ENCODE peak calls at places on chromosomes 2 and 18, in five cellular contexts. One of them, this sample, is unnamed.

GRCh38 chr2:160221391-160222276 is 21.6 kb upstream of the ITGB6 start:
- DNase-seq in A549: peak
- DNase-seq in IMR-90: peak
- DNase-seq in HFFc6: peak
- DNase-seq in brain microvascular endothelial cell: no peak
- DNase-seq in this sample: no peak

GRCh38 chr2:3493610-3493997 is 25.7 kb downstream of the ADI1 start:
- DNase-seq in A549: peak
- DNase-seq in IMR-90: peak
- DNase-seq in HFFc6: no peak
- DNase-seq in brain microvascular endothelial cell: peak
- DNase-seq in this sample: no peak

GRCh38 chr2:156666130-156666785 is 230.1 kb downstream of the GPD2 start:
- DNase-seq in A549: no peak
- DNase-seq in IMR-90: no peak
- DNase-seq in HFFc6: no peak
- DNase-seq in brain microvascular endothelial cell: no peak
- DNase-seq in this sample: no peak

GRCh38 chr2:239399404-239399999 is 1.3 kb downstream of the HDAC4 start:
- DNase-seq in A549: peak
- DNase-seq in IMR-90: peak
- DNase-seq in HFFc6: no peak
- DNase-seq in brain microvascular endothelial cell: no peak
- DNase-seq in this sample: no peak

GRCh38 chr18:4640349-4641012 is 185.4 kb upstream of the DLGAP1 start:
- DNase-seq in A549: no peak
- DNase-seq in IMR-90: no peak
- DNase-seq in HFFc6: no peak
- DNase-seq in brain microvascular endothelial cell: no peak
- DNase-seq in this sample: no peak

GRCh38 chr2:84970956-84971798 is at the start of gene KCMF1:
- DNase-seq in A549: peak
- DNase-seq in IMR-90: peak
- DNase-seq in HFFc6: peak
- DNase-seq in brain microvascular endothelial cell: no peak
- DNase-seq in this sample: peak

GRCh38 chr2:118292991-118293390 is 204.7 kb downstream of the INSIG2 start:
- DNase-seq in A549: no peak
- DNase-seq in IMR-90: no peak
- DNase-seq in HFFc6: no peak
- DNase-seq in brain microvascular endothelial cell: no peak
- DNase-seq in this sample: no peak

GRCh38 chr2:119702918-119703401 is 24.0 kb downstream of the TMEM177 start:
- DNase-seq in A549: peak
- DNase-seq in IMR-90: peak
- DNase-seq in HFFc6: peak
- DNase-seq in brain microvascular endothelial cell: peak
- DNase-seq in this sample: peak

GRCh38 chr2:170324640-170325046 is 146.7 kb downstream of the MYO3B start:
- DNase-seq in A549: peak
- DNase-seq in IMR-90: peak
- DNase-seq in HFFc6: peak
- DNase-seq in brain microvascular endothelial cell: peak
- DNase-seq in this sample: no peak

GRCh38 chr2:147108553-147108952 is 736.3 kb upstream of the ACVR2A start:
- DNase-seq in A549: no peak
- DNase-seq in IMR-90: no peak
- DNase-seq in HFFc6: no peak
- DNase-seq in brain microvascular endothelial cell: no peak
- DNase-seq in this sample: no peak

GRCh38 chr2:118190365-118190916 is 102.2 kb downstream of the INSIG2 start:
- DNase-seq in A549: no peak
- DNase-seq in IMR-90: no peak
- DNase-seq in HFFc6: no peak
- DNase-seq in brain microvascular endothelial cell: no peak
- DNase-seq in this sample: no peak

GRCh38 chr2:100730290-100730868 is 89.6 kb upstream of the NPAS2 start:
- DNase-seq in A549: peak
- DNase-seq in IMR-90: peak
- DNase-seq in HFFc6: peak
- DNase-seq in brain microvascular endothelial cell: peak
- DNase-seq in this sample: peak

GRCh38 chr2:24454258-24454657 is 36.8 kb upstream of the NCOA1 start:
- DNase-seq in A549: no peak
- DNase-seq in IMR-90: peak
- DNase-seq in HFFc6: peak
- DNase-seq in brain microvascular endothelial cell: peak
- DNase-seq in this sample: peak

GRCh38 chr2:223852281-223852795 is 15.0 kb upstream of the AP1S3 start:
- DNase-seq in A549: no peak
- DNase-seq in IMR-90: no peak
- DNase-seq in HFFc6: no peak
- DNase-seq in brain microvascular endothelial cell: no peak
- DNase-seq in this sample: no peak

GRCh38 chr2:3624059-3624794 is 29.3 kb downstream of the COLEC11 start:
- DNase-seq in A549: no peak
- DNase-seq in IMR-90: peak
- DNase-seq in HFFc6: no peak
- DNase-seq in brain microvascular endothelial cell: no peak
- DNase-seq in this sample: no peak

GRCh38 chr18:22391571-22392359 is 25.9 kb downstream of the CTAGE1 start:
- DNase-seq in A549: peak
- DNase-seq in IMR-90: peak
- DNase-seq in HFFc6: peak
- DNase-seq in brain microvascular endothelial cell: peak
- DNase-seq in this sample: peak

GRCh38 chr2:86417961-86418360 is 23.2 kb upstream of the KDM3A start:
- DNase-seq in A549: no peak
- DNase-seq in IMR-90: peak
- DNase-seq in HFFc6: peak
- DNase-seq in brain microvascular endothelial cell: no peak
- DNase-seq in this sample: no peak

GRCh38 chr2:15800489-15801329 is 139.6 kb upstream of the MYCN start:
- DNase-seq in A549: no peak
- DNase-seq in IMR-90: no peak
- DNase-seq in HFFc6: no peak
- DNase-seq in brain microvascular endothelial cell: no peak
- DNase-seq in this sample: no peak

GRCh38 chr18:46676162-46676830 is 19.3 kb upstream of the LOXHD1 start:
- DNase-seq in A549: peak
- DNase-seq in IMR-90: no peak
- DNase-seq in HFFc6: no peak
- DNase-seq in brain microvascular endothelial cell: no peak
- DNase-seq in this sample: no peak

GRCh38 chr2:201158111-201158929 is 24.6 kb upstream of the CASP10 start:
- DNase-seq in A549: peak
- DNase-seq in IMR-90: peak
- DNase-seq in HFFc6: peak
- DNase-seq in brain microvascular endothelial cell: peak
- DNase-seq in this sample: peak

GRCh38 chr2:44934962-44935853 is 6.3 kb upstream of the SIX3 start:
- DNase-seq in A549: no peak
- DNase-seq in IMR-90: no peak
- DNase-seq in HFFc6: no peak
- DNase-seq in brain microvascular endothelial cell: no peak
- DNase-seq in this sample: no peak

GRCh38 chr2:101805146-101806088 is 107.9 kb downstream of the MAP4K4 start:
- DNase-seq in A549: peak
- DNase-seq in IMR-90: peak
- DNase-seq in HFFc6: no peak
- DNase-seq in brain microvascular endothelial cell: peak
- DNase-seq in this sample: no peak

GRCh38 chr18:73908323-73908722 is 239.3 kb downstream of the FBXO15 start:
- DNase-seq in A549: peak
- DNase-seq in IMR-90: peak
- DNase-seq in HFFc6: peak
- DNase-seq in brain microvascular endothelial cell: peak
- DNase-seq in this sample: no peak

GRCh38 chr2:37590119-37590571 is 81.3 kb downstream of the CDC42EP3 start:
- DNase-seq in A549: no peak
- DNase-seq in IMR-90: peak
- DNase-seq in HFFc6: peak
- DNase-seq in brain microvascular endothelial cell: peak
- DNase-seq in this sample: no peak

GRCh38 chr18:26421931-26422330 is 126.4 kb downstream of the KCTD1 start:
- DNase-seq in A549: no peak
- DNase-seq in IMR-90: no peak
- DNase-seq in HFFc6: no peak
- DNase-seq in brain microvascular endothelial cell: no peak
- DNase-seq in this sample: no peak

GRCh38 chr2:68837861-68838341 is 33.3 kb downstream of the BMP10 start:
- DNase-seq in A549: no peak
- DNase-seq in IMR-90: peak
- DNase-seq in HFFc6: no peak
- DNase-seq in brain microvascular endothelial cell: no peak
- DNase-seq in this sample: no peak

GRCh38 chr2:150627526-150627925 is 140.1 kb upstream of the RND3 start:
- DNase-seq in A549: no peak
- DNase-seq in IMR-90: no peak
- DNase-seq in HFFc6: no peak
- DNase-seq in brain microvascular endothelial cell: no peak
- DNase-seq in this sample: no peak

GRCh38 chr18:74459877-74460276 is 2.8 kb upstream of the DIPK1C start:
- DNase-seq in A549: peak
- DNase-seq in IMR-90: no peak
- DNase-seq in HFFc6: no peak
- DNase-seq in brain microvascular endothelial cell: no peak
- DNase-seq in this sample: no peak

GRCh38 chr2:150880986-150881385 is 380.7 kb downstream of the RBM43 start:
- DNase-seq in A549: no peak
- DNase-seq in IMR-90: no peak
- DNase-seq in HFFc6: no peak
- DNase-seq in brain microvascular endothelial cell: no peak
- DNase-seq in this sample: no peak

GRCh38 chr2:239441261-239441701 is 40.5 kb upstream of the HDAC4 start:
- DNase-seq in A549: no peak
- DNase-seq in IMR-90: no peak
- DNase-seq in HFFc6: no peak
- DNase-seq in brain microvascular endothelial cell: no peak
- DNase-seq in this sample: no peak

GRCh38 chr2:45709137-45709536 is 57.7 kb downstream of the PRKCE start:
- DNase-seq in A549: no peak
- DNase-seq in IMR-90: no peak
- DNase-seq in HFFc6: no peak
- DNase-seq in brain microvascular endothelial cell: no peak
- DNase-seq in this sample: no peak

GRCh38 chr2:59885536-59885935 is 667.9 kb downstream of the BCL11A start:
- DNase-seq in A549: no peak
- DNase-seq in IMR-90: no peak
- DNase-seq in HFFc6: no peak
- DNase-seq in brain microvascular endothelial cell: no peak
- DNase-seq in this sample: no peak

GRCh38 chr18:50729326-50729725 is 90.5 kb downstream of the MRO start:
- DNase-seq in A549: no peak
- DNase-seq in IMR-90: no peak
- DNase-seq in HFFc6: no peak
- DNase-seq in brain microvascular endothelial cell: no peak
- DNase-seq in this sample: no peak

GRCh38 chr2:85790499-85790898 is 36.7 kb downstream of the ATOH8 start:
- DNase-seq in A549: no peak
- DNase-seq in IMR-90: no peak
- DNase-seq in HFFc6: no peak
- DNase-seq in brain microvascular endothelial cell: no peak
- DNase-seq in this sample: no peak

GRCh38 chr2:5695641-5696350 is 3.6 kb downstream of the SOX11 start:
- DNase-seq in A549: no peak
- DNase-seq in IMR-90: peak
- DNase-seq in HFFc6: no peak
- DNase-seq in brain microvascular endothelial cell: peak
- DNase-seq in this sample: no peak
- TF ChIP-seq CTCF in A549: no peak
- TF ChIP-seq CTCF in IMR-90: no peak
- TF ChIP-seq CTCF in HFFc6: no peak
- TF ChIP-seq CTCF in brain microvascular endothelial cell: no peak
- TF ChIP-seq CTCF in this sample: no peak

GRCh38 chr2:74507145-74507925 is at the start of gene PCGF1:
- DNase-seq in A549: peak
- DNase-seq in IMR-90: peak
- DNase-seq in HFFc6: peak
- DNase-seq in brain microvascular endothelial cell: peak
- DNase-seq in this sample: peak
- TF ChIP-seq CTCF in A549: peak
- TF ChIP-seq CTCF in IMR-90: peak
- TF ChIP-seq CTCF in HFFc6: peak
- TF ChIP-seq CTCF in brain microvascular endothelial cell: peak
- TF ChIP-seq CTCF in this sample: peak

GRCh38 chr2:231360881-231361294 is 34.6 kb upstream of the B3GNT7 start:
- DNase-seq in A549: no peak
- DNase-seq in IMR-90: no peak
- DNase-seq in HFFc6: no peak
- DNase-seq in brain microvascular endothelial cell: no peak
- DNase-seq in this sample: no peak

GRCh38 chr2:231359948-231360347 is 35.6 kb upstream of the B3GNT7 start:
- DNase-seq in A549: no peak
- DNase-seq in IMR-90: no peak
- DNase-seq in HFFc6: no peak
- DNase-seq in brain microvascular endothelial cell: no peak
- DNase-seq in this sample: no peak

GRCh38 chr2:231359484-231359883 is 36.0 kb upstream of the B3GNT7 start:
- DNase-seq in A549: no peak
- DNase-seq in IMR-90: no peak
- DNase-seq in HFFc6: no peak
- DNase-seq in brain microvascular endothelial cell: no peak
- DNase-seq in this sample: no peak

GRCh38 chr2:231361701-231362588 is 33.6 kb upstream of the B3GNT7 start:
- DNase-seq in A549: no peak
- DNase-seq in IMR-90: no peak
- DNase-seq in HFFc6: no peak
- DNase-seq in brain microvascular endothelial cell: no peak
- DNase-seq in this sample: no peak

GRCh38 chr2:231360401-231360800 is 35.1 kb upstream of the B3GNT7 start:
- DNase-seq in A549: no peak
- DNase-seq in IMR-90: no peak
- DNase-seq in HFFc6: no peak
- DNase-seq in brain microvascular endothelial cell: no peak
- DNase-seq in this sample: no peak
- TF ChIP-seq CTCF in A549: no peak
- TF ChIP-seq CTCF in IMR-90: no peak
- TF ChIP-seq CTCF in HFFc6: no peak
- TF ChIP-seq CTCF in brain microvascular endothelial cell: no peak
- TF ChIP-seq CTCF in this sample: no peak

DNA sequence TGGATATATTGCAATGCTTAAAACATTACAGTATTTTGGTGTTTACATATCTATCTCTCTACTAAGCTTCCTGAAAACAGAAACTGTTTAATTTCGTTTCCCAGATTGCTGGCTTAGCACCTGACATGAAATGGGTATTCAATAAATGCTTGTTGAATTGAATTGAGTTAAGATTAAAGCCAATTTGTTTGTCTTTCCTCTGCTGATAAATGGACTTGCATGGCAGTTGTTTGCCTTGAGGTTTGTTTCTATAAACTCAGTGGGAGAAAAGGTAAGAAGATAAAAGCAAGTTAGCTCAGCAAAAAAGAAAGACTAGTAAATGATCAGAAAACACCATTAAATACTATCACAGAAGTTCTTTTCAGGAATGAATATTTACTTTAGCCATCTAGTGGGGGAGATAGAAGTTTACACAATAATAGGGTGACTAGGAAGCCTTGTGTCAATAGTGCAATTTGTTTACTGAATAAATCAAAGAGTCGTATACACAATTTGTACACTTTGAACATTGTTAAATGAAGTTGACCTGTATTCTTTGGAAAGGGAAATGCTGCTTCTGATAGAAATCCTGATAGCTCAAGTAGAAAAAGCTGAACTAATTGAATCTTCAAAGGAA is 754.5 kb upstream of the FAM98A start:
- DNase-seq in A549: no peak
- DNase-seq in IMR-90: no peak
- DNase-seq in HFFc6: no peak
- DNase-seq in brain microvascular endothelial cell: no peak
- DNase-seq in this sample: no peak
- TF ChIP-seq CTCF in A549: no peak
- TF ChIP-seq CTCF in IMR-90: no peak
- TF ChIP-seq CTCF in HFFc6: no peak
- TF ChIP-seq CTCF in brain microvascular endothelial cell: no peak
- TF ChIP-seq CTCF in this sample: no peak